ENCODE peak calls at places on chromosome 11, in five cellular contexts. S is stomach, H is Peyer's patch, P is transverse colon, E is A549. T is an unnamed sample.

GRCh38 chr11:6705905-6706535 is 22.9 kb upstream of the MRPL17 start:
- DNase-seq in E (peak; percentile 45), H (peak; percentile 46), S (peak; percentile 54), P (peak; percentile 37), T (no peak)

GRCh38 chr11:121473064-121473777 is 20.5 kb upstream of the SORL1-AS1 start:
- DNase-seq in H (no peak), P (no peak), E (no peak), S (no peak), T (no peak)

GRCh38 chr11:1549355-1550330 is 22.4 kb downstream of the DUSP8 start:
- DNase-seq in E (no peak), H (no peak), S (no peak), P (no peak), T (no peak)

GRCh38 chr11:75773595-75774353 is 5.2 kb downstream of the DGAT2 start:
- DNase-seq in S (no peak), E (no peak), H (peak; percentile 61), P (peak; percentile 18), T (no peak)

GRCh38 chr11:14414470-14415461 is 55.8 kb upstream of the RRAS2 start:
- DNase-seq in E (no peak), P (no peak), S (no peak), H (no peak), T (no peak)

GRCh38 chr11:16002942-16003341 is 353.4 kb downstream of the SOX6 start:
- DNase-seq in P (no peak), E (no peak), H (no peak), S (no peak), T (no peak)

GRCh38 chr11:8082391-8083087 is 1.5 kb downstream of the TUB start:
- DNase-seq in P (no peak), E (no peak), S (no peak), H (no peak), T (no peak)

GRCh38 chr11:128026596-128026995 is 560.8 kb downstream of the ETS1 start:
- DNase-seq in E (peak; percentile 37), H (no peak), P (no peak), S (no peak), T (no peak)

GRCh38 chr11:69000831-69001245 is 12.2 kb downstream of the MRGPRF start:
- DNase-seq in S (no peak), P (peak; percentile 49), H (no peak), E (peak; percentile 63), T (peak; percentile 56)

GRCh38 chr11:105609832-105610781 is at the start of gene GRIA4:
- DNase-seq in P (no peak), H (peak; percentile 17), S (peak; percentile 27), E (peak; percentile 1), T (no peak)

GRCh38 chr11:107591446-107592236 is 694 bp downstream of the ELMOD1 start:
- DNase-seq in P (no peak), E (no peak), H (no peak), S (no peak), T (no peak)

GRCh38 chr11:121936375-121936774 is 179.6 kb downstream of the BLID start:
- DNase-seq in P (no peak), E (no peak), S (no peak), H (no peak), T (no peak)

GRCh38 chr11:91199866-91200265 is 977.0 kb upstream of the CHORDC1 start:
- DNase-seq in E (no peak), H (no peak), S (no peak), P (no peak), T (no peak)

GRCh38 chr11:18332302-18332701 is 9.9 kb downstream of the GTF2H1 start:
- DNase-seq in E (no peak), P (no peak), H (no peak), S (no peak), T (no peak)

GRCh38 chr11:12281571-12282478 is 95.5 kb upstream of the PARVA start:
- DNase-seq in H (peak; percentile 70), P (peak; percentile 87), E (peak; percentile 77), S (peak; percentile 89), T (peak; percentile 88)

GRCh38 chr11:32772731-32773130 is 21.7 kb downstream of the CCDC73 start:
- DNase-seq in P (no peak), S (no peak), E (no peak), H (no peak), T (no peak)

GRCh38 chr11:69958308-69958707 is 119.8 kb upstream of the ANO1 start:
- DNase-seq in P (no peak), H (no peak), E (no peak), S (no peak), T (no peak)

GRCh38 chr11:111012497-111012896 is 233.0 kb upstream of the POU2AF2 start:
- DNase-seq in S (no peak), P (no peak), H (no peak), E (no peak), T (peak; percentile 28)

GRCh38 chr11:12529041-12529440 is 145.2 kb upstream of the TEAD1 start:
- DNase-seq in H (no peak), P (no peak), S (no peak), E (no peak), T (no peak)

GRCh38 chr11:119590651-119591308 is 138.2 kb downstream of the NECTIN1 start:
- DNase-seq in P (no peak), H (no peak), E (peak; percentile 21), S (peak; percentile 45), T (peak; percentile 24)

GRCh38 chr11:47507016-47507631 is 45.8 kb downstream of the CELF1 start:
- DNase-seq in E (no peak), S (no peak), H (no peak), P (no peak), T (no peak)

GRCh38 chr11:128949791-128950454 is 7.3 kb upstream of the TP53AIP1 start:
- DNase-seq in H (no peak), P (no peak), S (no peak), E (no peak), T (no peak)

GRCh38 chr11:10975287-10975721 is 117.5 kb upstream of the ZBED5 start:
- DNase-seq in E (no peak), P (no peak), S (no peak), H (no peak), T (no peak)

GRCh38 chr11:62885137-62885536 is 4.4 kb downstream of the SLC3A2 start:
- DNase-seq in P (no peak), H (no peak), S (no peak), E (no peak), T (no peak)

DNA sequence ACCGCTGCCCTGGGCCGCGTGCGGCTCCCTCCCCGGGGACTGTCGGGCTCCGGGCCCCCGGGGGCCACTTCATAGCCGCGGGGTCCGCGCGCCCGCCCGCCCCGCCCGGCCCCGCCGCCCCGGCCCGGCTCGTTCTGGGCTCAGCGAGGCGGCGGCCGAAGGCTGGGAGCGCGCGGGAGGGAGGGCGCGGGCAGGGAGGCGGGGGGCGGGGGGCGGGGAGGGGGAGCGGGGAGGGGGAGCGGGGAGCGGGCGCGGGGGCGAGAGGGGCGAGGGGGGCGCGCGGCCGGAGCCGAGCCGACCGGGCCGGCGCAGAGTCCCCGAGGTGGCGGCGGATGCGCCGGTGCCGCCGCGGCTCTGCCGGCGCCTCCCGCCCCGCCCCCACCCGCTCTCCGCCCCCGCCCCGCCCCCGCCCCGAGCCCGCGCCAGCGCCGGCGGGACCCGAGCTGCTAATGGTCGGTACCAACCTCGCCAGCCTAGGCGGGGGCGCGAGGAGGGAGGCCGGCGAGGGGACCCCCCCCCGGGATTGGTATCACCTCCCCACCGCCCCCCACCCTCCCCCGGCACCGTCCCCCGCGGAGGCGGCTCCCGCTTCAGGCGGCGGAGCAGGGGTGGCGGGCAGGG is at the start of gene B3GAT1:
- DNase-seq in H (no peak), S (no peak), E (no peak), P (no peak), T (no peak)
- H3K4me3 ChIP-seq in H (peak within 1 kb of the TSS; percentile 46), S (peak within 1 kb of the TSS; percentile 50), E (peak within 1 kb of the TSS; percentile 36), P (no peak within 1 kb of the TSS), T (peak within 1 kb of the TSS; percentile 58)

DNA sequence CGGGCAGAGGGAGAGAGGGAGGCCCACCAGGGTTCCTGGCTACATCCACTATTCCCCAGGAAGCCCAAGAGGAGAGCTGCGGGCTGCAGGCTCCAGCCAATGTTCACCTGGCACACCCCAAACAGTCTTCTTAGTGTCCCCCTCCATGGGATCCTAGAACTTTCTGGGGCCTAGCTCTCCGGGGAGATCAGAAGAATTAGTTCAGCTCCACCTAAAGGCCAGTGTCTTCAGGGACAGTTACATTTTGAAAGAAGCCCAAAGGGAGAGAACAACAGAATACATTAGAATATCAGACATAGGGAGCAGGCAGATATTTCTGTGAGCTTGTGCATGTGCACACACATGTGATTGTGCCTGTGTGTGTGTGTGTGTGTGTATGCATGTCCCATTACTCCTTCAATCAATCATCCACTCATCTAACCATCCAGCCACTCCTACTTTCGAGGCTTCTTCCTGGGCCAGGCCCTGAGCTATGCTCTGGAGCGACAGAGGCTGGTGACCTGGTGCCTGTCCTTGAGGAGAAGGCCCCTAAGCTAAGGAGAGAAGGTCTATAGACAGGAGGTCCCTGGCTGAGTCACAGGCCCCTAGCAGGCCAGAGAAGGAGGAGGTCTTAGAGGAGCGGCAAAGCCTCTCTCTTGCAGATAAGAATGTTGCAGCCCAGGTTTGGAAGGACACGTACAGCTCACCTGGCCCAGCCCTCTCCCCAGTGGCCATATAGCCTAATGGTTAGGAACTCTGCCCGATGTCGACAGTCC is 165.5 kb downstream of the DSCAML1 start:
- DNase-seq in H (no peak), E (no peak), S (no peak), P (no peak), T (no peak)
- TF ChIP-seq POLR2A in H (no peak), E (no peak), S (no peak), P (no peak), T (no peak)

GRCh38 chr11:9814108-9814507 is 150.2 kb downstream of the SWAP70 start:
- DNase-seq in H (no peak), P (no peak), E (no peak), S (no peak), T (no peak)

GRCh38 chr11:9806946-9807687 is 143.2 kb downstream of the SWAP70 start:
- DNase-seq in H (no peak), E (no peak), P (no peak), S (no peak), T (no peak)

GRCh38 chr11:9803685-9804413 is 140.0 kb downstream of the SWAP70 start:
- DNase-seq in E (no peak), S (no peak), H (no peak), P (no peak), T (no peak)

GRCh38 chr11:9804414-9804902 is 140.6 kb downstream of the SWAP70 start:
- DNase-seq in P (no peak), S (no peak), E (no peak), H (no peak), T (no peak)

DNA sequence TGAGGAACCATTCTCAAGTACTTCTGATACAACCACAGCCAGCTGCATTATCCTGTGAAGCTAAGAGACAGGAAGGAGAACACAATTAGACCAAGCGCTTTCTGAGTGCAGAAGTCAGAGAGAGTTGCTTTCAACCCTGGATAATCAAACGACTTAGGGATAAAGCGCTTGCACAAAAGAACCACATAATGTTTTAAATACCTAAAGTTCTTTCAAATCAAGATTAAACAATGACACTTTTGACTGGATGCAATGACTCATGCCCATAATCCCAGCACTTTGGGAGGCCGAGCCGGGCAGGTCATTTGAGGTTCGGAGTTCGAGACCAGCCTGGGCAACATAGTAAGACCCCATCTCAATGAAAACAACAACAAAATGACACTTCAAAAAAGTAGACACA is 145.1 kb downstream of the SWAP70 start:
- DNase-seq in S (no peak), E (no peak), H (no peak), P (no peak), T (no peak)
- H3K27ac ChIP-seq in S (no peak overlapping the region), E (no peak overlapping the region), H (no peak overlapping the region), P (no peak overlapping the region), T (no peak overlapping the region)

DNA sequence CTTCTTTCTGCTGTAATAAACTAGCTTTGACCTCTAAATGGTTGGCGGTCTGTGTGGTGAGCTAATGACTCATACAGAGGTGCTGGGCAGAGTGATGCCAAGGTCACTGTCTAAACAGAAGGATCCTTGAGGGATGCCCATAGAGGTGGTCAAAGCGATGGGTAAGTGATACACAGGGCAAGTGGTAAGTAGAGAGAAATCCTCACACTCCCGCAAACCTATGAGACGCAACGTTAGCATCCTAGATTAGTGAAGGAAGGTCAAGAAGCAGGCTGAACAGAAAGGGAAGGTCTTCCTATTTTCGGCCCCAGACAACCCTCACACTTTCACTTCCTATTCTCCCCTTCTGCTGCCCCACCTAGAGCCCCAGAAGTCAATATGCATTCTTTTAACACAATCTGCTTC is 65.6 kb upstream of the SESN3 start:
- DNase-seq in H (peak; percentile 53), P (no peak), E (no peak), S (no peak), T (no peak)
- H3K4me3 ChIP-seq in H (no peak overlapping the region), P (no peak overlapping the region), E (no peak overlapping the region), S (no peak overlapping the region), T (no peak overlapping the region)

T was measured in breast epithelium.